ENCODE peak calls at places on chromosomes 6 and 20, in nine cellular contexts. O, F, R, A, M, T, P, I and J are unnamed samples. For H3K4me1, the result is how much of the 10 kb centered on the place peaks cover.

GRCh38 chr6:37047421-37047931 is 42.0 kb downstream of the FGD2 start:
- DNase-seq in O (no peak), F (no peak), R (no peak), A (no peak), M (no peak), T (no peak), P (no peak), I (no peak), J (no peak)

GRCh38 chr20:34706912-34707784 is 3.0 kb downstream of the TP53INP2 start:
- DNase-seq in O (no peak), F (no peak), R (no peak), A (no peak), M (no peak), T (no peak), P (no peak), I (no peak), J (no peak)

GRCh38 chr6:14060971-14061370 is 56.6 kb upstream of the CD83 start:
- DNase-seq in O (no peak), F (no peak), R (peak), A (no peak), M (no peak), T (no peak), P (no peak), I (no peak), J (no peak)

GRCh38 chr6:93424303-93425064 is 5.1 kb upstream of the EPHA7 start:
- DNase-seq in O (peak), F (no peak), R (peak), A (no peak), M (no peak), T (no peak), P (no peak), I (peak), J (no peak)

GRCh38 chr6:150491131-150491795 is 108.4 kb upstream of the PLEKHG1 start:
- DNase-seq in O (peak), F (no peak), R (peak), A (no peak), M (no peak), T (no peak), P (no peak), I (no peak), J (no peak)

GRCh38 chr6:24445704-24446103 is 43.0 kb downstream of the MRS2 start:
- DNase-seq in O (no peak), F (no peak), R (no peak), A (no peak), M (no peak), T (no peak), P (no peak), I (no peak), J (no peak)

GRCh38 chr20:37680420-37680819 is 13.4 kb upstream of the CTNNBL1 start:
- DNase-seq in O (peak), F (no peak), R (peak), A (no peak), M (no peak), T (no peak), P (no peak), I (peak), J (no peak)

GRCh38 chr6:34142046-34142445 is 3.8 kb downstream of the GRM4 start:
- DNase-seq in O (no peak), F (no peak), R (no peak), A (no peak), M (no peak), T (no peak), P (no peak), I (no peak), J (no peak)

GRCh38 chr20:46715292-46715756 is 5.9 kb downstream of the SLC2A10 start:
- DNase-seq in O (peak), F (peak), R (peak), A (peak), M (peak), T (peak), P (no peak), I (peak), J (peak)

GRCh38 chr20:61954276-61955021 is 111.2 kb downstream of the TAF4 start:
- DNase-seq in O (no peak), F (no peak), R (no peak), A (no peak), M (no peak), T (no peak), P (no peak), I (no peak), J (peak)

GRCh38 chr6:139823808-139824126 is 449.3 kb upstream of the CITED2 start:
- DNase-seq in O (no peak), F (no peak), R (no peak), A (no peak), M (no peak), T (no peak), P (no peak), I (no peak), J (no peak)

GRCh38 chr6:139824864-139825263 is 450.4 kb upstream of the CITED2 start:
- DNase-seq in O (peak), F (no peak), R (no peak), A (no peak), M (no peak), T (no peak), P (no peak), I (no peak), J (no peak)

GRCh38 chr6:139821669-139822223 is 447.3 kb upstream of the CITED2 start:
- DNase-seq in O (no peak), F (no peak), R (no peak), A (no peak), M (no peak), T (no peak), P (no peak), I (peak), J (no peak)

GRCh38 chr6:139823099-139823807 is 448.8 kb upstream of the CITED2 start:
- DNase-seq in O (no peak), F (no peak), R (no peak), A (no peak), M (no peak), T (no peak), P (no peak), I (no peak), J (no peak)

DNA sequence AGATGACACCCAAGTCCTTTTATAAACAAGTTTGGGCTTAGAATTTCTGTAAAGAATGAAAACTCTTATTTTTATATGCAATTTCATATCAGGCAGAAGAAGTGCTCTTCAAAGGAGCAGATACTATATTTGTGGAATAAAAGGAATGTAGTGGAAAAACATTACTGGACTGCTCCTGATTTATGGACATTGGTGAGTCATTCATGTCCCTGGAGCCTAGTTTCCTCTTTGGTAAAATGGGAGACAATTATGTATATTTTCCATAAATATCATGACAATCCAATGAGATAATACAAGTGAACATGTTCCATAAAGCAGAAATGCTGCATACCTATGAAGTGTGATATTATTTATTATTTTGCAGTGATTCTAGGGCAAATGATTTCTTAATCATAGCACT is 445.7 kb upstream of the CITED2 start:
- DNase-seq in O (peak), F (no peak), R (peak), A (peak), M (no peak), T (peak), P (no peak), I (peak), J (peak)
- H3K27ac ChIP-seq in O (no peak), F (no peak), R (no peak), A (no peak), M (no peak), T (no peak), P (no peak), I (no peak), J (no peak)

GRCh38 chr20:12067686-12068085 is 150.0 kb downstream of the BTBD3 start:
- DNase-seq in O (no peak), F (no peak), R (no peak), A (no peak), M (no peak), T (no peak), P (no peak), I (no peak), J (no peak)
- H3K4me1 ChIP-seq in O (under half), F (under half), R (under half), A (under half), M (under half), T (under half), P (under half), I (under half), J (under half)

GRCh38 chr20:47748069-47748468 is 37.2 kb downstream of the SULF2 start:
- DNase-seq in O (no peak), F (no peak), R (no peak), A (no peak), M (no peak), T (no peak), P (no peak), I (no peak), J (no peak)
- H3K27ac ChIP-seq in O (no peak), F (no peak), R (no peak), A (no peak), M (no peak), T (no peak), P (no peak), I (no peak), J (no peak)

GRCh38 chr6:108947114-108947854 is 99.1 kb downstream of the ARMC2 start:
- DNase-seq in O (peak), F (no peak), R (peak), A (peak), M (peak), T (peak), P (no peak), I (peak), J (no peak)
- H3K4me1 ChIP-seq in O (under half), F (half or more), R (under half), A (under half), M (under half), T (under half), P (under half), I (under half), J (under half)

DNA sequence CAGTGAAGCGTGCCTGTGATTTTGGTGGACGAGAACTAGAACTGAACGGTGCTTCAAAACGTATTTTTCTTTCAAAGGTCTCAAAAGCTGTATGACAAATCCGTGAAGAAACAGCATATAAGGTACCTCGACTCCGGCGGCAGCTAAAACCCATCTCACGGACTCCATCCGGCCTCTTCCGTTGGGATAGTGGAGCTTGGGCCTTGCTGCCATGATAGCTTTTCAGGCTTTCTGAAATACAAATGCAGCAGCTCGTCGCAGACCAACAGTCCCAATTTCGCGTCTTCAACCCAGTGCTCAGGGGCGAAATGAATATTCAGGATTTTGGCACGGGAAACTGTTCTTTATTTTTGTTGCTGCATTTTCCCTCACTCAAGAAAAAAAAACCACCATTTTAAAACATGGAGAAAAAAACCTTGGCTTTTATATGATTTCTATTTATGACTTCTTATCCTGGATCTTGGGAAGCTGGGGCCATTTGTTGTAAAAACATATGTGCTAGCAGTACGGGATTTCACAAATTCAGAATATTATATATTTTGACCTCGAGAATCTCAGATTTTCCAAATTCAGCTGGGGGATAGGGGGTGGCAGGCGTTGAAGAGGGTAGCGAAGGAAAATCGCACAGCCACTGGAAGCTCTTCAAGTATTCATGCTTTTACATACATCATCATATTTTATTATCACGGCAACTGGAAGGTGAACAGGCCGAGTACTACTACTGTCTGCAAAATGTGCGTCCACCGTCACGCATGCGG is 874 bp downstream of the GSTA4 start:
- DNase-seq in O (peak), F (no peak), R (peak), A (peak), M (peak), T (peak), P (no peak), I (peak), J (peak)
- H3K27ac ChIP-seq in O (peak), F (peak), R (peak), A (peak), M (peak), T (peak), P (peak), I (peak), J (peak)